ENCODE peak calls at places on chromosomes 16 and 17, in four cellular contexts. S is GOT3, C is C1 segment of cervical spinal cord, I is type B pancreatic cell. O is an unnamed sample.

GRCh38 chr17:77319211-77320031 is 178.7 kb downstream of the SEC14L1 start:
- DNase-seq in C (no peak), S (peak), I (no peak), O (no peak)

GRCh38 chr16:79598341-79599181 is 2.0 kb downstream of the MAF start:
- DNase-seq in S (no peak), I (peak), C (peak), O (no peak)

GRCh38 chr17:38742431-38743308 is 5.5 kb downstream of the PCGF2 start:
- DNase-seq in S (no peak), I (no peak), C (no peak), O (no peak)

GRCh38 chr17:50920891-50921595 is 54.9 kb upstream of the TOB1 start:
- DNase-seq in C (peak), I (no peak), S (no peak), O (no peak)

GRCh38 chr16:88655053-88655732 is 4.3 kb upstream of the CYBA start:
- DNase-seq in S (no peak), C (no peak), I (no peak), O (no peak)

GRCh38 chr17:4175921-4176802 is 33.2 kb downstream of the CYB5D2 start:
- DNase-seq in C (no peak), I (no peak), S (no peak), O (no peak)

GRCh38 chr17:31688704-31689103 is 170.3 kb downstream of the COPRS start:
- DNase-seq in C (no peak), S (no peak), I (no peak), O (no peak)

GRCh38 chr17:64092111-64092510 is 37.8 kb downstream of the ERN1 start:
- DNase-seq in I (no peak), C (no peak), S (no peak), O (no peak)

GRCh38 chr17:7315570-7316243 is 547 bp upstream of the GPS2 start:
- DNase-seq in C (no peak), S (no peak), I (no peak), O (no peak)

GRCh38 chr16:56990407-56991286 is 1.3 kb downstream of the NLRC5 start:
- DNase-seq in S (no peak), I (no peak), C (no peak), O (no peak)

GRCh38 chr17:75679706-75680201 is 12.6 kb downstream of the SAP30BP start:
- DNase-seq in S (no peak), C (no peak), I (no peak), O (peak)

GRCh38 chr17:14712471-14713075 is 411.7 kb downstream of the HS3ST3B1 start:
- DNase-seq in S (no peak), I (no peak), C (no peak), O (no peak)

GRCh38 chr17:40646791-40647548 is 648 bp downstream of the SMARCE1 start:
- DNase-seq in I (no peak), C (no peak), S (no peak), O (no peak)

GRCh38 chr16:67936124-67936875 is at the start of gene PSMB10:
- DNase-seq in C (peak), I (no peak), S (no peak), O (peak)

GRCh38 chr17:68184141-68184571 is 63.7 kb upstream of the AMZ2 start:
- DNase-seq in S (no peak), C (no peak), I (peak), O (no peak)

GRCh38 chr16:27963471-27963965 is 100.0 kb downstream of the GSG1L start:
- DNase-seq in S (no peak), C (no peak), I (no peak), O (no peak)

GRCh38 chr17:41824086-41824485 is 11.3 kb downstream of the FKBP10 start:
- DNase-seq in I (no peak), C (no peak), S (no peak), O (no peak)

GRCh38 chr17:43906951-43907424 is 348 bp downstream of the MPP2 start:
- DNase-seq in S (no peak), C (peak), I (no peak), O (no peak)

GRCh38 chr16:62036101-62036806 is at the start of gene CDH8:
- DNase-seq in S (no peak), C (no peak), I (peak), O (no peak)